ENCODE peak calls at places on chromosomes 16 and 17, in nine cellular contexts. One of them, this sample, is unnamed.

GRCh38 chr17:45906927-45907622 is 12.7 kb downstream of the MAPT start:
- DNase-seq in astrocyte of the spinal cord: no peak
- DNase-seq in tibial artery: no peak
- DNase-seq in cardiac muscle cell: no peak
- DNase-seq in AG04450: no peak
- DNase-seq in CD8-positive, alpha-beta memory T cell: no peak
- DNase-seq in coronary artery: no peak
- DNase-seq in right lobe of liver: no peak
- DNase-seq in IMR-90: no peak
- DNase-seq in this sample: no peak

GRCh38 chr17:59890720-59891119 is 2.0 kb downstream of the TUBD1 start:
- DNase-seq in astrocyte of the spinal cord: peak
- DNase-seq in tibial artery: no peak
- DNase-seq in cardiac muscle cell: no peak
- DNase-seq in AG04450: no peak
- DNase-seq in CD8-positive, alpha-beta memory T cell: no peak
- DNase-seq in coronary artery: no peak
- DNase-seq in right lobe of liver: no peak
- DNase-seq in IMR-90: peak
- DNase-seq in this sample: no peak

GRCh38 chr16:4979164-4979563 is 21.0 kb downstream of the SEC14L5 start:
- DNase-seq in astrocyte of the spinal cord: no peak
- DNase-seq in tibial artery: no peak
- DNase-seq in cardiac muscle cell: no peak
- DNase-seq in AG04450: no peak
- DNase-seq in CD8-positive, alpha-beta memory T cell: no peak
- DNase-seq in coronary artery: no peak
- DNase-seq in right lobe of liver: no peak
- DNase-seq in IMR-90: no peak
- DNase-seq in this sample: no peak

GRCh38 chr17:30389755-30390300 is 11.1 kb downstream of the CPD start:
- DNase-seq in astrocyte of the spinal cord: no peak
- DNase-seq in tibial artery: no peak
- DNase-seq in cardiac muscle cell: no peak
- DNase-seq in AG04450: no peak
- DNase-seq in CD8-positive, alpha-beta memory T cell: no peak
- DNase-seq in coronary artery: no peak
- DNase-seq in right lobe of liver: no peak
- DNase-seq in IMR-90: no peak
- DNase-seq in this sample: no peak

GRCh38 chr16:52066951-52067350 is 480.0 kb downstream of the TOX3 start:
- DNase-seq in astrocyte of the spinal cord: no peak
- DNase-seq in tibial artery: no peak
- DNase-seq in cardiac muscle cell: no peak
- DNase-seq in AG04450: no peak
- DNase-seq in CD8-positive, alpha-beta memory T cell: no peak
- DNase-seq in coronary artery: no peak
- DNase-seq in right lobe of liver: no peak
- DNase-seq in IMR-90: no peak
- DNase-seq in this sample: no peak

GRCh38 chr17:39462644-39463375 is 1.5 kb downstream of the CDK12 start:
- DNase-seq in astrocyte of the spinal cord: no peak
- DNase-seq in tibial artery: peak
- DNase-seq in cardiac muscle cell: peak
- DNase-seq in AG04450: no peak
- DNase-seq in CD8-positive, alpha-beta memory T cell: no peak
- DNase-seq in coronary artery: no peak
- DNase-seq in right lobe of liver: peak
- DNase-seq in IMR-90: peak
- DNase-seq in this sample: no peak

GRCh38 chr17:8151641-8152111 is 528 bp downstream of the PER1 start:
- DNase-seq in astrocyte of the spinal cord: peak
- DNase-seq in tibial artery: peak
- DNase-seq in cardiac muscle cell: peak
- DNase-seq in AG04450: no peak
- DNase-seq in CD8-positive, alpha-beta memory T cell: no peak
- DNase-seq in coronary artery: peak
- DNase-seq in right lobe of liver: peak
- DNase-seq in IMR-90: peak
- DNase-seq in this sample: no peak

GRCh38 chr16:57892041-57892440 is 78.9 kb downstream of the CNGB1 start:
- DNase-seq in astrocyte of the spinal cord: peak
- DNase-seq in tibial artery: no peak
- DNase-seq in cardiac muscle cell: no peak
- DNase-seq in AG04450: no peak
- DNase-seq in CD8-positive, alpha-beta memory T cell: no peak
- DNase-seq in coronary artery: no peak
- DNase-seq in right lobe of liver: no peak
- DNase-seq in IMR-90: peak
- DNase-seq in this sample: no peak

GRCh38 chr16:48014349-48015135 is 141.3 kb downstream of the ABCC12 start:
- DNase-seq in astrocyte of the spinal cord: peak
- DNase-seq in tibial artery: no peak
- DNase-seq in cardiac muscle cell: no peak
- DNase-seq in AG04450: peak
- DNase-seq in CD8-positive, alpha-beta memory T cell: no peak
- DNase-seq in coronary artery: no peak
- DNase-seq in right lobe of liver: no peak
- DNase-seq in IMR-90: peak
- DNase-seq in this sample: no peak

GRCh38 chr16:75252049-75252864 is 833 bp upstream of the BCAR1 start:
- DNase-seq in astrocyte of the spinal cord: no peak
- DNase-seq in tibial artery: peak
- DNase-seq in cardiac muscle cell: no peak
- DNase-seq in AG04450: no peak
- DNase-seq in CD8-positive, alpha-beta memory T cell: no peak
- DNase-seq in coronary artery: no peak
- DNase-seq in right lobe of liver: no peak
- DNase-seq in IMR-90: no peak
- DNase-seq in this sample: no peak

GRCh38 chr17:74633261-74633783 is 9.8 kb upstream of the CD300E start:
- DNase-seq in astrocyte of the spinal cord: no peak
- DNase-seq in tibial artery: no peak
- DNase-seq in cardiac muscle cell: peak
- DNase-seq in AG04450: no peak
- DNase-seq in CD8-positive, alpha-beta memory T cell: no peak
- DNase-seq in coronary artery: no peak
- DNase-seq in right lobe of liver: no peak
- DNase-seq in IMR-90: no peak
- DNase-seq in this sample: no peak

GRCh38 chr17:338442-339192 is 14.0 kb downstream of the RPH3AL start:
- DNase-seq in astrocyte of the spinal cord: no peak
- DNase-seq in tibial artery: no peak
- DNase-seq in cardiac muscle cell: no peak
- DNase-seq in AG04450: no peak
- DNase-seq in CD8-positive, alpha-beta memory T cell: no peak
- DNase-seq in coronary artery: no peak
- DNase-seq in right lobe of liver: peak
- DNase-seq in IMR-90: no peak
- DNase-seq in this sample: no peak

GRCh38 chr16:49484454-49484853 is 110.8 kb downstream of the C16orf78 start:
- DNase-seq in astrocyte of the spinal cord: no peak
- DNase-seq in tibial artery: peak
- DNase-seq in cardiac muscle cell: peak
- DNase-seq in AG04450: no peak
- DNase-seq in CD8-positive, alpha-beta memory T cell: no peak
- DNase-seq in coronary artery: no peak
- DNase-seq in right lobe of liver: peak
- DNase-seq in IMR-90: no peak
- DNase-seq in this sample: no peak

DNA sequence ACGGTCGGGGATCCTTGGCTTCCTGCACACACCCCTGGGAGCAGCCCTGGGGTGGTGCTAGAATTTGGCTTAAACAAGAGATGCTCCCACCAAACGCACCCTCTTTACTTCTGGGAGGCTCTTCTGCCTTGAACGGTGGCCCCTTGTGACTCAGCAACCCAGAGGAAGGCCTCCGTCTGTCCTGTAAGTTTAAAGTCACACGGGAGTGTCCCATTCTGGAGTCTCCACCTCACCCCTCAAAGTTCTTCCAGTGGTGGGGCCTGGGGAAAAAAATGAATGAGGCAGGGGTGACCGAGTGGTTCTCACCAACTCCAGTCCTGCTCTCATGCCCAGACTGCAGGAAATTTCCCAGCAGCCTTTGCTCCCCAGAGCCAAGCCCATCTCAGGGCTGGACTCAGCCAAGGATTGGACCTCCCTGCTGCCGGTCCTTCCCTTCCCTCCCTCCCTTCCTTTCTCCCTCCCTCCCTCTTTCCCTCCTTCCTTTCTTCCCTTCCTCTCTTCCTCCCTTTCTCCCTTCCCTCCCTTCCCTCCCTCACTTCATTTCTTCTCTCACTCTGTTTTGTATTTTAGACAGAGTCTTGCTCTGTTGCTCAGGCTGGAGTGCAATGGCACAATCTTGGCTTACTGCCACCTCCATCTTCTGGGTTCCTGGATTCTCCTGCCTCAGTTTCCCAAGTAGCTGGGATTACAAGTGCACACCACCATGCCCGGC is 11.4 kb downstream of the ITGAD start:
- DNase-seq in astrocyte of the spinal cord: no peak
- DNase-seq in tibial artery: no peak
- DNase-seq in cardiac muscle cell: no peak
- DNase-seq in AG04450: no peak
- DNase-seq in CD8-positive, alpha-beta memory T cell: no peak
- DNase-seq in coronary artery: no peak
- DNase-seq in right lobe of liver: no peak
- DNase-seq in IMR-90: no peak
- DNase-seq in this sample: no peak
- H3K4me3 ChIP-seq in astrocyte of the spinal cord: no peak
- H3K4me3 ChIP-seq in tibial artery: no peak
- H3K4me3 ChIP-seq in cardiac muscle cell: no peak
- H3K4me3 ChIP-seq in AG04450: peak
- H3K4me3 ChIP-seq in CD8-positive, alpha-beta memory T cell: no peak
- H3K4me3 ChIP-seq in coronary artery: peak
- H3K4me3 ChIP-seq in right lobe of liver: no peak
- H3K4me3 ChIP-seq in IMR-90: peak
- H3K4me3 ChIP-seq in this sample: no peak

GRCh38 chr16:583470-583814 is 6.4 kb upstream of the RAB40C start:
- DNase-seq in astrocyte of the spinal cord: no peak
- DNase-seq in tibial artery: no peak
- DNase-seq in cardiac muscle cell: no peak
- DNase-seq in AG04450: no peak
- DNase-seq in CD8-positive, alpha-beta memory T cell: no peak
- DNase-seq in coronary artery: no peak
- DNase-seq in right lobe of liver: peak
- DNase-seq in IMR-90: no peak
- DNase-seq in this sample: no peak
- H3K4me3 ChIP-seq in astrocyte of the spinal cord: no peak
- H3K4me3 ChIP-seq in tibial artery: no peak
- H3K4me3 ChIP-seq in cardiac muscle cell: no peak
- H3K4me3 ChIP-seq in AG04450: no peak
- H3K4me3 ChIP-seq in CD8-positive, alpha-beta memory T cell: no peak
- H3K4me3 ChIP-seq in coronary artery: no peak
- H3K4me3 ChIP-seq in right lobe of liver: no peak
- H3K4me3 ChIP-seq in IMR-90: no peak
- H3K4me3 ChIP-seq in this sample: no peak

GRCh38 chr17:80253631-80254395 is 6.8 kb upstream of the RNF213 start:
- DNase-seq in astrocyte of the spinal cord: no peak
- DNase-seq in tibial artery: no peak
- DNase-seq in cardiac muscle cell: no peak
- DNase-seq in AG04450: no peak
- DNase-seq in CD8-positive, alpha-beta memory T cell: no peak
- DNase-seq in coronary artery: no peak
- DNase-seq in right lobe of liver: no peak
- DNase-seq in IMR-90: no peak
- DNase-seq in this sample: no peak

GRCh38 chr17:80252871-80253270 is 7.8 kb upstream of the RNF213 start:
- DNase-seq in astrocyte of the spinal cord: no peak
- DNase-seq in tibial artery: no peak
- DNase-seq in cardiac muscle cell: peak
- DNase-seq in AG04450: no peak
- DNase-seq in CD8-positive, alpha-beta memory T cell: peak
- DNase-seq in coronary artery: no peak
- DNase-seq in right lobe of liver: peak
- DNase-seq in IMR-90: no peak
- DNase-seq in this sample: no peak

GRCh38 chr17:80256034-80256350 is 4.7 kb upstream of the RNF213 start:
- DNase-seq in astrocyte of the spinal cord: no peak
- DNase-seq in tibial artery: no peak
- DNase-seq in cardiac muscle cell: no peak
- DNase-seq in AG04450: no peak
- DNase-seq in CD8-positive, alpha-beta memory T cell: no peak
- DNase-seq in coronary artery: no peak
- DNase-seq in right lobe of liver: no peak
- DNase-seq in IMR-90: no peak
- DNase-seq in this sample: no peak

GRCh38 chr17:80251966-80252365 is 8.7 kb upstream of the RNF213 start:
- DNase-seq in astrocyte of the spinal cord: no peak
- DNase-seq in tibial artery: no peak
- DNase-seq in cardiac muscle cell: no peak
- DNase-seq in AG04450: no peak
- DNase-seq in CD8-positive, alpha-beta memory T cell: no peak
- DNase-seq in coronary artery: no peak
- DNase-seq in right lobe of liver: no peak
- DNase-seq in IMR-90: no peak
- DNase-seq in this sample: no peak

DNA sequence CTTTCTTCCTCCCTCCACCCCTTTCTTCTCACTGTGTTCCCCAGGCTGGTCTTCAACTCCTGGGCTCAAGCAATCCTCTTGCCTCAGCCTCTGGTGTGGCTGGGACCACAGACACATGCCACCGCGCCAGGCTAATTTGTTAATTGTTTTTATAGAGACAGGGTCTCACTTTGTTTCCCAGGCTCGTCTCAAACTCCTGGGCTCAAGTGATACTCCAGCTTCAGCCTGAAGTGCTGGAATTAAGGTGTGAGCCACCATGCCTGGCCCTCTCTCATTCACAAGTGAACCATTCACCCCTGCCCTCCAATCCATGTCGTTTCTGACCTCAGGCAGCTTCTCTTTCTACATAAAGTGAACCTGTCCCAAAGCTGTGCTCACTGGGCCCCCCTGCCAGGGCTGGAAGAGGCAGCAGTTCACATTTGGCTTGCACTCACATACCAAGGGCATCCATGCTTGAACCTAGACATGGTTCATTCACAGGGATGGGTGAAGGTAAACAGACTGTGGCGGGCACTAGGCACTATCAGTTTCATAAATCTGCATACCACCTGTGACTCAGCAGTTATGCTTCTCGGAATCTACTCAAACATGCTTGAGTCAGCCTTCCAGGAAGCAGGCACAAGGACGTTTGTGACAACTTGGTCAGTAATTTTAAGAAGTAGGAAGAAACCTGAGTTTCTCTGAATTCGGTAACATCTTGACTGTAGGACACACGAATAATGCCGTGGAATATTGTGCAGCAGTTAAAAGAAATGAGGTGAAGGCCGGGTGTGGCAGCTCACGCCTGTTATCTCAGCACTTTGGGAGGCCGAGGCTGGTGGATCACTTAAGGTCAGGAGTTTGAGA is 6.0 kb upstream of the RNF213 start:
- DNase-seq in astrocyte of the spinal cord: peak
- DNase-seq in tibial artery: no peak
- DNase-seq in cardiac muscle cell: no peak
- DNase-seq in AG04450: peak
- DNase-seq in CD8-positive, alpha-beta memory T cell: peak
- DNase-seq in coronary artery: no peak
- DNase-seq in right lobe of liver: no peak
- DNase-seq in IMR-90: peak
- DNase-seq in this sample: no peak
- H3K4me3 ChIP-seq in astrocyte of the spinal cord: no peak
- H3K4me3 ChIP-seq in tibial artery: no peak
- H3K4me3 ChIP-seq in cardiac muscle cell: no peak
- H3K4me3 ChIP-seq in AG04450: no peak
- H3K4me3 ChIP-seq in CD8-positive, alpha-beta memory T cell: no peak
- H3K4me3 ChIP-seq in coronary artery: no peak
- H3K4me3 ChIP-seq in right lobe of liver: no peak
- H3K4me3 ChIP-seq in IMR-90: no peak
- H3K4me3 ChIP-seq in this sample: no peak

GRCh38 chr16:31331141-31331764 is 23.7 kb upstream of the ITGAX start:
- DNase-seq in astrocyte of the spinal cord: no peak
- DNase-seq in tibial artery: no peak
- DNase-seq in cardiac muscle cell: peak
- DNase-seq in AG04450: no peak
- DNase-seq in CD8-positive, alpha-beta memory T cell: no peak
- DNase-seq in coronary artery: no peak
- DNase-seq in right lobe of liver: no peak
- DNase-seq in IMR-90: no peak
- DNase-seq in this sample: no peak
- H3K4me3 ChIP-seq in astrocyte of the spinal cord: no peak
- H3K4me3 ChIP-seq in tibial artery: no peak
- H3K4me3 ChIP-seq in cardiac muscle cell: peak
- H3K4me3 ChIP-seq in AG04450: no peak
- H3K4me3 ChIP-seq in CD8-positive, alpha-beta memory T cell: peak
- H3K4me3 ChIP-seq in coronary artery: peak
- H3K4me3 ChIP-seq in right lobe of liver: no peak
- H3K4me3 ChIP-seq in IMR-90: peak
- H3K4me3 ChIP-seq in this sample: peak

This sample was measured in Jurkat, Clone E6-1.